ENCODE peak calls at places on chromosomes 6 and 20, in four cellular contexts. J is BE2C, G is endodermal cell, E is prostate gland. K is an unnamed sample. For H3K27me3, the result is how much of the 10 kb centered on the place peaks cover.

GRCh38 chr20:29079769-29080690 is 2177.4 kb upstream of the DEFB115 start:
- DNase-seq in E (peak), G (no peak), J (peak), K (peak)

GRCh38 chr6:68572975-68573374 is 62.1 kb upstream of the ADGRB3 start:
- DNase-seq in G (no peak), J (no peak), E (no peak), K (no peak)

GRCh38 chr6:39847216-39847615 is 55.0 kb downstream of the DAAM2 start:
- DNase-seq in J (no peak), E (no peak), G (peak), K (no peak)

GRCh38 chr20:51385941-51386530 is 156.5 kb downstream of the NFATC2 start:
- DNase-seq in J (peak), E (no peak), G (peak), K (no peak)

GRCh38 chr20:57382516-57382915 is 8.7 kb upstream of the RBM38 start:
- DNase-seq in E (no peak), J (no peak), G (no peak), K (no peak)

GRCh38 chr6:134678436-134678889 is 271.4 kb downstream of the ALDH8A1 start:
- DNase-seq in G (no peak), J (peak), E (no peak), K (peak)

GRCh38 chr6:46338098-46338497 is 153.2 kb downstream of the RCAN2 start:
- DNase-seq in G (no peak), E (no peak), J (no peak), K (no peak)

GRCh38 chr20:17995967-17996819 is 27.4 kb downstream of the MGME1 start:
- DNase-seq in G (peak), J (peak), E (peak), K (peak)

GRCh38 chr20:41171736-41172295 is 34.5 kb downstream of the PLCG1 start:
- DNase-seq in E (no peak), G (peak), J (no peak), K (peak)

GRCh38 chr6:44234101-44235090 is 11.0 kb downstream of the SLC29A1 start:
- DNase-seq in E (peak), G (peak), J (peak), K (peak)

GRCh38 chr6:24856954-24857670 is 58.4 kb upstream of the ARMH2 start:
- DNase-seq in E (no peak), G (no peak), J (no peak), K (no peak)

GRCh38 chr20:17614812-17615644 is 45.2 kb downstream of the DSTN start:
- DNase-seq in J (no peak), E (no peak), G (peak), K (peak)

GRCh38 chr6:116866281-116866871 is 10.7 kb upstream of the RFX6 start:
- DNase-seq in E (no peak), J (no peak), G (peak), K (no peak)

GRCh38 chr20:4465855-4466545 is 255.7 kb upstream of the PRND start:
- DNase-seq in G (no peak), J (no peak), E (no peak), K (no peak)

GRCh38 chr20:47028487-47028886 is 133.8 kb downstream of the EYA2 start:
- DNase-seq in G (no peak), J (no peak), E (no peak), K (no peak)

GRCh38 chr20:53678315-53678989 is 84.8 kb upstream of the ZNF217 start:
- DNase-seq in J (no peak), E (no peak), G (no peak), K (no peak)

GRCh38 chr6:148590881-148591280 is 155.9 kb upstream of the UST start:
- DNase-seq in J (no peak), G (no peak), E (no peak), K (no peak)

GRCh38 chr20:6265204-6265904 is 142.5 kb upstream of the FERMT1 start:
- DNase-seq in G (no peak), J (no peak), E (no peak), K (no peak)

GRCh38 chr6:24960991-24961475 is 25.3 kb upstream of the RIPOR2 start:
- DNase-seq in J (no peak), G (no peak), E (peak), K (no peak)

GRCh38 chr20:44522841-44523240 is 971 bp upstream of the SERINC3 start:
- DNase-seq in J (no peak), G (no peak), E (no peak), K (no peak)

GRCh38 chr6:113359155-113360140 is 497.7 kb upstream of the MARCKS start:
- DNase-seq in E (no peak), J (peak), G (no peak), K (no peak)

GRCh38 chr6:138543648-138544047 is 44.4 kb upstream of the NHSL1 start:
- DNase-seq in G (no peak), E (no peak), J (no peak), K (no peak)

GRCh38 chr20:6305536-6305935 is 182.7 kb upstream of the FERMT1 start:
- DNase-seq in J (no peak), E (no peak), G (no peak), K (no peak)

GRCh38 chr6:149332602-149333311 is 15.2 kb downstream of the TAB2 start:
- DNase-seq in G (no peak), E (no peak), J (no peak), K (no peak)

GRCh38 chr6:27288136-27289044 is 23.7 kb downstream of the POM121L2 start:
- DNase-seq in G (peak), J (no peak), E (no peak), K (no peak)

GRCh38 chr6:35896228-35896627 is 24.7 kb downstream of the SRPK1 start:
- DNase-seq in J (no peak), G (no peak), E (no peak), K (no peak)

GRCh38 chr20:43009497-43009896 is 180.2 kb downstream of the PTPRT start:
- DNase-seq in J (no peak), E (no peak), G (no peak), K (no peak)

GRCh38 chr6:93779086-93779858 is 359.9 kb upstream of the EPHA7 start:
- DNase-seq in J (no peak), G (peak), E (no peak), K (peak)

GRCh38 chr6:6798430-6798829 is 209.9 kb downstream of the LY86 start:
- DNase-seq in E (no peak), G (no peak), J (no peak), K (no peak)

GRCh38 chr6:24910850-24911712 is 24.7 kb downstream of the RIPOR2 start:
- DNase-seq in J (peak), G (peak), E (peak), K (no peak)

GRCh38 chr6:157099912-157100593 is 223.3 kb downstream of the TMEM242 start:
- DNase-seq in G (no peak), E (no peak), J (no peak), K (no peak)

GRCh38 chr6:29702519-29703103 is 20.6 kb upstream of the HLA-F start:
- DNase-seq in G (peak), J (peak), E (no peak), K (peak)

GRCh38 chr6:86118271-86118670 is 475.6 kb upstream of the SYNCRIP start:
- DNase-seq in E (no peak), J (no peak), G (no peak), K (no peak)

GRCh38 chr6:41325446-41326066 is 9.9 kb upstream of the NCR2 start:
- DNase-seq in G (no peak), J (no peak), E (no peak), K (no peak)

GRCh38 chr6:13372688-13373487 is 44.6 kb upstream of the TBC1D7 start:
- DNase-seq in E (no peak), J (no peak), G (no peak), K (no peak)

GRCh38 chr6:97064578-97064977 is 140.1 kb downstream of the KLHL32 start:
- DNase-seq in G (peak), E (no peak), J (no peak), K (no peak)

GRCh38 chr6:97069363-97069762 is 144.8 kb downstream of the KLHL32 start:
- DNase-seq in G (no peak), J (no peak), E (no peak), K (no peak)

GRCh38 chr6:97067045-97067444 is 142.5 kb downstream of the KLHL32 start:
- DNase-seq in J (no peak), E (no peak), G (peak), K (no peak)

GRCh38 chr6:97066056-97066455 is 141.5 kb downstream of the KLHL32 start:
- DNase-seq in E (no peak), G (no peak), J (no peak), K (no peak)

GRCh38 chr6:97068211-97068610 is 143.7 kb downstream of the KLHL32 start:
- DNase-seq in G (no peak), J (peak), E (no peak), K (no peak)
- TF ChIP-seq CTCF in G (peak), J (peak), E (no peak), K (peak)

GRCh38 chr6:73577605-73578160 is 56.9 kb upstream of the EEF1A1 start:
- DNase-seq in G (no peak), E (no peak), J (no peak), K (no peak)

GRCh38 chr6:73580247-73581149 is 59.7 kb upstream of the EEF1A1 start:
- DNase-seq in G (peak), J (no peak), E (peak), K (peak)

GRCh38 chr6:73581293-73581692 is 60.5 kb upstream of the EEF1A1 start:
- DNase-seq in E (no peak), G (no peak), J (no peak), K (no peak)

GRCh38 chr6:73579389-73579788 is 58.6 kb upstream of the EEF1A1 start:
- DNase-seq in E (no peak), G (peak), J (no peak), K (no peak)

DNA sequence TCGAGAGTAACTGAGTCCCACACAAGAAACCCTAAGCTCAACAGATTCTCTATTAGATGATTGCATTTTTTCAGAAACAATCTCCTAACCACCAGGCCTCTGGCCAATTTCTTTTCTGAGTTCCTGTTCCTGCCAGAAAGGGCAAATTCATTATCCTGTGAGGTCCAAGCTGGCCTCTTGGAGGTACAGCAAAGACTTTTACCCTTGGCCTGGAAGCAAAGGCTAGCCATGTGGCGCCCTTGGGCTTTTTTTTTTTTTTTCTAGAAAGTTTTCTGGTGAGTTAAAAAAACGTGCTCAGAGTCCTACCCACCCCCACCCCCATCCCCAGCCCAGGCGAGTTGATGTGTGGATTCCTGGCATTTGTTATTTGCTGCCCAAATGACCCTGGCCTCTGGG is 59.0 kb upstream of the EEF1A1 start:
- DNase-seq in J (no peak), G (no peak), E (no peak), K (no peak)
- H3K4me3 ChIP-seq in J (no peak), G (no peak), E (no peak), K (no peak)

DNA sequence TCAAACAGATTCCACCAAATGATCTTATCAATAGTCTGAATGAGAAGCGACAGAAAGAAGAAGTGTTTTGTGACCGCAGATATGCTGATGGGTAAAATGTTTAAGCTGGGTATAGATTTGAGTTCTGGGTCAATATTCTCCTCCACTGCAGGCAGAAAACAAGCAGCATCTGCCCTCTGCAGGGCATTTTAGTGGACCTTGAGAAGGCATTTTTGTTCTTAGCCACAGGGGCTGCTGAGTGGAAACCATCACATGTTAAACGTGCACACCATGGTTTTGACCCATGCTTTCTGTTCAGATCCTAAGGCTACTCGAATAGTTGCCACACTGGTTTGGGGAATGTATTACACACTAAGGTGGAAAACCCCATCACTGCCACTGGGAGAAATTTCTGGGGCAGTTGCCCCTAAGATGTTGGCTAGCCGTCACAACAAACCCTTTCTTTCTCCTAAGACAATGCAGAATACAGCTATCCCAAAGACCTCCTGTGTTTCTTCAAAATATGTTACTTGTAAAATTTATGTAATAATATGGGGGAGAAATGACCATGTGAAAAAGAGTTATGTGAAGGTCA is 5.5 kb downstream of the POU3F2 start:
- DNase-seq in J (no peak), G (peak), E (no peak), K (no peak)
- H3K27me3 ChIP-seq in J (half or more), G (half or more), E (half or more), K (half or more)

DNA sequence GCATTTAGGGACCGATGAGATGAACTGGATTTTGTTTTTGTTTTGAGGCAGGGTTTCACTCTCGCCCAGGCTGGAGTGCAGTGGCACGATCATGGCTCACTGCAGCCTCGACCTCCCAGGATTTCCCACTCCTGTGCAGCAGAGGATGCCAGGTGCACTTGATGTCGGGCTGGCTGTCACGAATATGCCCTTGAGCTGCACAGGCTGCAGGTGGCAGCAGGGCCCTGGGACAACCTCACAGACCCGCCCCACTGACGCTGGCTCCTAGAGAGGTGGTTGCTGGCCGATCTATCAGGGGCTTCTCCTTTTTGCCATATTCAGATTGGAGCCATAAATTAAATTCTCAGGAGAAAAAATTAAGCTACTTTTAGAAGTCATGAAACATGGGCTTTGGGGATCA is 32.2 kb downstream of the NQO2 start:
- DNase-seq in E (no peak), G (no peak), J (no peak), K (no peak)
- TF ChIP-seq CTCF in E (no peak), G (peak), J (no peak), K (no peak)

GRCh38 chr6:121573466-121573865 is 138.0 kb downstream of the GJA1 start:
- DNase-seq in J (no peak), G (no peak), E (no peak), K (no peak)
- H3K4me3 ChIP-seq in J (no peak), G (no peak), E (no peak), K (no peak)

GRCh38 chr20:10708342-10709185 is 34.8 kb upstream of the JAG1 start:
- DNase-seq in E (no peak), J (no peak), G (no peak), K (no peak)

GRCh38 chr20:10713161-10713560 is 39.4 kb upstream of the JAG1 start:
- DNase-seq in G (no peak), E (no peak), J (no peak), K (no peak)

GRCh38 chr20:10711903-10712373 is 38.1 kb upstream of the JAG1 start:
- DNase-seq in G (no peak), E (no peak), J (no peak), K (no peak)

GRCh38 chr20:10709916-10710315 is 36.1 kb upstream of the JAG1 start:
- DNase-seq in G (no peak), J (no peak), E (no peak), K (no peak)

DNA sequence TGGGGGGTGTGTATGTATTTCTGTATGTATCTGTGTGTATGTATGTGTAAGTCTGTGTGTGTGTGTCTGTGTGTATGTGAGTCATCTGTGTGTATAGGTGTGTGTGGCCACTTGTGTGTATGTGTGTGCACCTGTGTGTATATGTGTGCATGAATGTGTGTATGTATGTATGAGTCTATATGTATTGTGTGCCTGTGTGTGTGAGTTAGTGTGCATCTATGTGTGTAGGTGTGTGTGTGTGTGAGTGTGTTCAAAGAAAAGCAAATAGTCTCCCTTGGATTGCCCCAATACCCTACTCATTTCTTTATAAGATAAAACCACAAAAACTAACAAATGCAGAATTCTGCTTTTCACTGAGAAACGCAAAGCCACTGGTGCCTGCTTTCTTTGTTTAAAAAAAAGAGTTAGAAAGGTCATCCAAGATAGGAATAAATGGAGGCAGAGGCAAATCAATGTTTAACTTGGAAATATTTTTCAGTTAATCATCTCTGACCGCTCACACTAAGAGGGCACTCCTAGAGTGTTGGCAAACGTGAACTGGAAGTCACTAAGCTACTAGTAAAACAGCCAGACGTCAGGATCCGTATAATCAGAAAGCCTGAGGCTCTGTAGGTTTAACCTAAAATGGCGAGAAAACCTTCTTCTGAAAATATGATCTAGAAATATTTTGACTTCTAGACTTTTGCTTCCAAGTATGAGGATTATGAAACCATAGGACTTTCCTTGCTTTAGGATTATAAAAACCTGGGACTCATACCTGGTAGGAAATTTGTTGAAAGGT is 37.4 kb upstream of the JAG1 start:
- DNase-seq in J (no peak), G (no peak), E (no peak), K (no peak)
- H3K27me3 ChIP-seq in J (under half), G (under half), E (under half), K (under half)